ENCODE peak calls at places on chromosomes 1 and 21, in eight cellular contexts. A, D, O, B, S, X, Z and M are unnamed samples.

GRCh38 chr21:42466700-42467612 is 29.1 kb downstream of the RSPH1 start:
- DNase-seq in A (peak), D (peak), O (no peak), B (no peak), S (peak), X (no peak), Z (no peak), M (no peak)

GRCh38 chr1:41740630-41741239 is 178.0 kb downstream of the HIVEP3 start:
- DNase-seq in A (peak), D (no peak), O (peak), B (no peak), S (peak), X (no peak), Z (no peak), M (no peak)

GRCh38 chr1:239657291-239657690 is 270.9 kb downstream of the CHRM3 start:
- DNase-seq in A (no peak), D (no peak), O (no peak), B (no peak), S (no peak), X (no peak), Z (no peak), M (no peak)

GRCh38 chr1:209652121-209652742 is at the start of gene LAMB3:
- DNase-seq in A (peak), D (peak), O (no peak), B (no peak), S (no peak), X (no peak), Z (no peak), M (no peak)

GRCh38 chr1:160167580-160167979 is 16.2 kb downstream of the ATP1A4 start:
- DNase-seq in A (no peak), D (no peak), O (no peak), B (no peak), S (no peak), X (no peak), Z (no peak), M (no peak)

GRCh38 chr1:74729741-74730478 is 2.9 kb downstream of the CRYZ start:
- DNase-seq in A (peak), D (no peak), O (no peak), B (peak), S (no peak), X (no peak), Z (no peak), M (no peak)

GRCh38 chr1:207891148-207891547 is 19.8 kb downstream of the CD34 start:
- DNase-seq in A (no peak), D (no peak), O (no peak), B (no peak), S (no peak), X (peak), Z (no peak), M (no peak)

GRCh38 chr1:164591858-164592257 is 32.9 kb downstream of the PBX1 start:
- DNase-seq in A (peak), D (peak), O (no peak), B (no peak), S (no peak), X (no peak), Z (no peak), M (no peak)

GRCh38 chr1:177227978-177228720 is 57.4 kb downstream of the BRINP2 start:
- DNase-seq in A (no peak), D (no peak), O (no peak), B (no peak), S (no peak), X (no peak), Z (no peak), M (no peak)